ENCODE peak calls at places on chromosomes 5 and 9, in six cellular contexts. Z is hippocampal formation, P is NCI-H1930, U is NCI-H1417, S is NCI-H748 treated with DMSO at 0.1 percent for 48 hours, A is EL. B is an unnamed sample.
A peak's percentile ranks its signal among the peaks of the same experiment; 100 is the strongest.

GRCh38 chr9:125608488-125609224 is 98.4 kb downstream of the MAPKAP1 start:
- DNase-seq in Z (no peak), P (no peak), U (no peak), S (no peak), A (no peak), B (no peak)

GRCh38 chr5:88657166-88657565 is 225.8 kb downstream of the MEF2C start:
- DNase-seq in Z (no peak), P (no peak), U (no peak), S (no peak), A (no peak), B (no peak)

GRCh38 chr9:11269036-11269435 is 656.2 kb upstream of the PTPRD start:
- DNase-seq in Z (no peak), P (peak; percentile 8), U (no peak), S (no peak), A (no peak), B (no peak)

GRCh38 chr9:107635803-107636174 is 146.2 kb upstream of the KLF4 start:
- DNase-seq in Z (no peak), P (no peak), U (no peak), S (no peak), A (no peak), B (no peak)

GRCh38 chr5:5159282-5160108 is 19.4 kb downstream of the ADAMTS16 start:
- DNase-seq in Z (no peak), P (no peak), U (no peak), S (no peak), A (no peak), B (no peak)

GRCh38 chr5:129716235-129717030 is 31.5 kb upstream of the MINAR2 start:
- DNase-seq in Z (no peak), P (no peak), U (no peak), S (no peak), A (no peak), B (no peak)

GRCh38 chr5:179270581-179271300 is 74.5 kb downstream of the ADAMTS2 start:
- DNase-seq in Z (no peak), P (no peak), U (peak; percentile 11), S (no peak), A (peak; percentile 49), B (no peak)

GRCh38 chr5:129104910-129105455 is 10.4 kb downstream of the ISOC1 start:
- DNase-seq in Z (no peak), P (no peak), U (no peak), S (no peak), A (no peak), B (no peak)

GRCh38 chr9:35687972-35688557 is 1.7 kb downstream of the TPM2 start:
- DNase-seq in Z (no peak), P (no peak), U (no peak), S (no peak), A (no peak), B (no peak)

GRCh38 chr5:21802869-21803490 is 1050.2 kb downstream of the CDH12 start:
- DNase-seq in Z (no peak), P (no peak), U (peak; percentile 75), S (peak; percentile 70), A (peak; percentile 2), B (no peak)

GRCh38 chr9:99030082-99030481 is 74.8 kb upstream of the TGFBR1 start:
- DNase-seq in Z (no peak), P (no peak), U (no peak), S (no peak), A (peak; percentile 95), B (no peak)

GRCh38 chr5:129903466-129904101 is 681 bp upstream of the CHSY3 start:
- DNase-seq in Z (peak; percentile 39), P (no peak), U (no peak), S (no peak), A (no peak), B (no peak)

B was measured in NCI-H1048.